ENCODE peak calls at places on chromosomes 4 and X, in seven cellular contexts. One of them, this sample, is unnamed.

GRCh38 chr4:15451866-15452765 is 17.6 kb upstream of the CC2D2A start:
- DNase-seq in suprapubic skin: peak
- DNase-seq in AG04450: peak
- DNase-seq in CD4-positive, alpha-beta T cell: no peak
- DNase-seq in OCI-LY7: no peak
- DNase-seq in endothelial cell of umbilical vein: no peak
- DNase-seq in fibroblast of mammary gland: peak
- DNase-seq in this sample: no peak

GRCh38 chrX:4622768-4623167 is 909.3 kb upstream of the PRKX start:
- DNase-seq in endothelial cell of umbilical vein: no peak
- DNase-seq in suprapubic skin: no peak
- DNase-seq in CD4-positive, alpha-beta T cell: no peak
- DNase-seq in fibroblast of mammary gland: no peak
- DNase-seq in AG04450: no peak
- DNase-seq in OCI-LY7: no peak
- DNase-seq in this sample: no peak

GRCh38 chrX:153736871-153737441 is 12.3 kb downstream of the ABCD1 start:
- DNase-seq in CD4-positive, alpha-beta T cell: no peak
- DNase-seq in AG04450: no peak
- DNase-seq in OCI-LY7: no peak
- DNase-seq in fibroblast of mammary gland: no peak
- DNase-seq in endothelial cell of umbilical vein: no peak
- DNase-seq in suprapubic skin: no peak
- DNase-seq in this sample: no peak

GRCh38 chr4:33537527-33537926 is 2706.8 kb downstream of the ARAP2 start:
- DNase-seq in suprapubic skin: no peak
- DNase-seq in fibroblast of mammary gland: no peak
- DNase-seq in endothelial cell of umbilical vein: no peak
- DNase-seq in AG04450: no peak
- DNase-seq in CD4-positive, alpha-beta T cell: no peak
- DNase-seq in OCI-LY7: no peak
- DNase-seq in this sample: no peak

GRCh38 chr4:6110681-6111353 is 89.5 kb downstream of the JAKMIP1 start:
- DNase-seq in OCI-LY7: no peak
- DNase-seq in endothelial cell of umbilical vein: no peak
- DNase-seq in suprapubic skin: no peak
- DNase-seq in AG04450: no peak
- DNase-seq in fibroblast of mammary gland: no peak
- DNase-seq in CD4-positive, alpha-beta T cell: no peak
- DNase-seq in this sample: no peak

GRCh38 chrX:153802513-153803045 is 8.1 kb downstream of the SSR4 start:
- DNase-seq in CD4-positive, alpha-beta T cell: no peak
- DNase-seq in OCI-LY7: no peak
- DNase-seq in fibroblast of mammary gland: no peak
- DNase-seq in AG04450: no peak
- DNase-seq in endothelial cell of umbilical vein: no peak
- DNase-seq in suprapubic skin: no peak
- DNase-seq in this sample: no peak

GRCh38 chr4:80423553-80424224 is 88.2 kb downstream of the CFAP299 start:
- DNase-seq in endothelial cell of umbilical vein: no peak
- DNase-seq in OCI-LY7: no peak
- DNase-seq in CD4-positive, alpha-beta T cell: no peak
- DNase-seq in suprapubic skin: no peak
- DNase-seq in AG04450: no peak
- DNase-seq in fibroblast of mammary gland: no peak
- DNase-seq in this sample: no peak

GRCh38 chrX:142238536-142238935 is 33.4 kb upstream of the MAGEC2 start:
- DNase-seq in suprapubic skin: no peak
- DNase-seq in endothelial cell of umbilical vein: no peak
- DNase-seq in AG04450: no peak
- DNase-seq in OCI-LY7: no peak
- DNase-seq in fibroblast of mammary gland: no peak
- DNase-seq in CD4-positive, alpha-beta T cell: no peak
- DNase-seq in this sample: no peak

GRCh38 chrX:115968436-115969252 is 201.9 kb upstream of the AGTR2 start:
- DNase-seq in CD4-positive, alpha-beta T cell: no peak
- DNase-seq in fibroblast of mammary gland: peak
- DNase-seq in AG04450: no peak
- DNase-seq in endothelial cell of umbilical vein: peak
- DNase-seq in suprapubic skin: no peak
- DNase-seq in OCI-LY7: no peak
- DNase-seq in this sample: no peak
- TF ChIP-seq CTCF in CD4-positive, alpha-beta T cell: no peak
- TF ChIP-seq CTCF in fibroblast of mammary gland: peak
- TF ChIP-seq CTCF in AG04450: no peak
- TF ChIP-seq CTCF in endothelial cell of umbilical vein: no peak
- TF ChIP-seq CTCF in suprapubic skin: no peak
- TF ChIP-seq CTCF in OCI-LY7: no peak
- TF ChIP-seq CTCF in this sample: peak

GRCh38 chrX:12446342-12447075 is 308.2 kb downstream of the FRMPD4 start:
- DNase-seq in suprapubic skin: no peak
- DNase-seq in CD4-positive, alpha-beta T cell: no peak
- DNase-seq in endothelial cell of umbilical vein: no peak
- DNase-seq in OCI-LY7: no peak
- DNase-seq in AG04450: no peak
- DNase-seq in fibroblast of mammary gland: peak
- DNase-seq in this sample: no peak

GRCh38 chrX:12440245-12440644 is 302.0 kb downstream of the FRMPD4 start:
- DNase-seq in AG04450: no peak
- DNase-seq in suprapubic skin: no peak
- DNase-seq in fibroblast of mammary gland: no peak
- DNase-seq in endothelial cell of umbilical vein: no peak
- DNase-seq in OCI-LY7: no peak
- DNase-seq in CD4-positive, alpha-beta T cell: no peak
- DNase-seq in this sample: no peak

GRCh38 chrX:12439396-12439795 is 301.1 kb downstream of the FRMPD4 start:
- DNase-seq in AG04450: no peak
- DNase-seq in suprapubic skin: no peak
- DNase-seq in endothelial cell of umbilical vein: peak
- DNase-seq in OCI-LY7: no peak
- DNase-seq in CD4-positive, alpha-beta T cell: no peak
- DNase-seq in fibroblast of mammary gland: no peak
- DNase-seq in this sample: no peak

GRCh38 chrX:12443534-12444098 is 305.3 kb downstream of the FRMPD4 start:
- DNase-seq in endothelial cell of umbilical vein: no peak
- DNase-seq in fibroblast of mammary gland: no peak
- DNase-seq in OCI-LY7: no peak
- DNase-seq in CD4-positive, alpha-beta T cell: no peak
- DNase-seq in suprapubic skin: no peak
- DNase-seq in AG04450: no peak
- DNase-seq in this sample: no peak

GRCh38 chrX:12441376-12442128 is 303.3 kb downstream of the FRMPD4 start:
- DNase-seq in CD4-positive, alpha-beta T cell: no peak
- DNase-seq in fibroblast of mammary gland: peak
- DNase-seq in OCI-LY7: no peak
- DNase-seq in AG04450: peak
- DNase-seq in endothelial cell of umbilical vein: no peak
- DNase-seq in suprapubic skin: no peak
- DNase-seq in this sample: no peak
- TF ChIP-seq CTCF in CD4-positive, alpha-beta T cell: no peak
- TF ChIP-seq CTCF in fibroblast of mammary gland: peak
- TF ChIP-seq CTCF in OCI-LY7: no peak
- TF ChIP-seq CTCF in AG04450: peak
- TF ChIP-seq CTCF in endothelial cell of umbilical vein: no peak
- TF ChIP-seq CTCF in suprapubic skin: no peak
- TF ChIP-seq CTCF in this sample: no peak

DNA sequence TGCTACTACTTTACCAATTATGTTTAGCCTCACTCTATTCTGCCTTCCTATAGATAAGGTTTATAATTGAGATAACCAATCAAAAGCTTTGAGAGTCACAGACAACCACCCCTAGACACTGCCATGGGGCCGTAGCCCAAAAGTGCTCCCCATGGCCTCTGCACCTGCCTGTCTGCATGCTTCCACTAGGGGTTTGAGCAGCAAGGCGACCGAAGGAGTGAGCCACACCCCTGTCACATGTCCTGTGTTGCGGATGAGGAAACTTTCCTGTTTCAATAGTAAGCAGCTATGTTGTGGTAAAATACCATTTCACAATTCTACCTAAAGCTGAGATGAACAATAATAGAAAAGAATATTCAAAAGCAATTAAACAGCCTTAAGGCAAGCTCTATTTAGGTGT is 856.0 kb upstream of the FRG1 start:
- DNase-seq in suprapubic skin: no peak
- DNase-seq in fibroblast of mammary gland: no peak
- DNase-seq in OCI-LY7: no peak
- DNase-seq in endothelial cell of umbilical vein: no peak
- DNase-seq in CD4-positive, alpha-beta T cell: no peak
- DNase-seq in AG04450: no peak
- DNase-seq in this sample: no peak
- TF ChIP-seq CTCF in suprapubic skin: no peak
- TF ChIP-seq CTCF in fibroblast of mammary gland: no peak
- TF ChIP-seq CTCF in OCI-LY7: no peak
- TF ChIP-seq CTCF in endothelial cell of umbilical vein: no peak
- TF ChIP-seq CTCF in CD4-positive, alpha-beta T cell: no peak
- TF ChIP-seq CTCF in AG04450: no peak
- TF ChIP-seq CTCF in this sample: peak

DNA sequence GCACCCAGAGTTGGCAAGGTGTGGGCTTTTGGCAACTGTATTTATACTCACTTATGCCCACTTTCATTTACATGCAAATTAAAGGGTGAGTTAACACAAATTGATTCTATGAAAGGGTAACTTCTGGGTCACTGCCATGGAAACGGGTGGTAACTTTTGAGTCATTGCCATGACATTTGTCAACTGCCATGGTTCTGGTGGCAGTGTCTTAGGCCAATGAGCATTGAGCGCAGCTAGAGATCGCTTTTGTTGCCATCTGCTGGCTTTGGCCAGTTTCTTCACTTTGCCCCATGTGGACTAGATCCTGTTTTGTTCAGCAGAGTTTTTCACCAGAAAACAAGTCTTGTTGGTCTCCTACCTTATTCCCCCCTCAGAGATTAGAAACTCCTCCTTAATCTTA is 170.8 kb upstream of the NUDT6 start:
- DNase-seq in endothelial cell of umbilical vein: no peak
- DNase-seq in fibroblast of mammary gland: no peak
- DNase-seq in CD4-positive, alpha-beta T cell: no peak
- DNase-seq in AG04450: no peak
- DNase-seq in OCI-LY7: no peak
- DNase-seq in suprapubic skin: no peak
- DNase-seq in this sample: no peak
- TF ChIP-seq CTCF in endothelial cell of umbilical vein: no peak
- TF ChIP-seq CTCF in fibroblast of mammary gland: no peak
- TF ChIP-seq CTCF in CD4-positive, alpha-beta T cell: no peak
- TF ChIP-seq CTCF in AG04450: no peak
- TF ChIP-seq CTCF in OCI-LY7: peak
- TF ChIP-seq CTCF in suprapubic skin: no peak
- TF ChIP-seq CTCF in this sample: no peak

GRCh38 chrX:48831909-48832291 is 3.5 kb downstream of the PCSK1N start:
- DNase-seq in AG04450: no peak
- DNase-seq in OCI-LY7: no peak
- DNase-seq in fibroblast of mammary gland: no peak
- DNase-seq in suprapubic skin: no peak
- DNase-seq in CD4-positive, alpha-beta T cell: no peak
- DNase-seq in endothelial cell of umbilical vein: no peak
- DNase-seq in this sample: no peak

GRCh38 chrX:48829016-48829735 is 2.9 kb downstream of the ERAS start:
- DNase-seq in AG04450: no peak
- DNase-seq in CD4-positive, alpha-beta T cell: no peak
- DNase-seq in OCI-LY7: no peak
- DNase-seq in endothelial cell of umbilical vein: no peak
- DNase-seq in suprapubic skin: no peak
- DNase-seq in fibroblast of mammary gland: no peak
- DNase-seq in this sample: no peak

GRCh38 chrX:48833531-48834138 is 1.8 kb downstream of the PCSK1N start:
- DNase-seq in OCI-LY7: no peak
- DNase-seq in fibroblast of mammary gland: no peak
- DNase-seq in AG04450: no peak
- DNase-seq in suprapubic skin: no peak
- DNase-seq in endothelial cell of umbilical vein: no peak
- DNase-seq in CD4-positive, alpha-beta T cell: no peak
- DNase-seq in this sample: no peak

GRCh38 chrX:48834383-48834709 is 1.1 kb downstream of the PCSK1N start:
- DNase-seq in OCI-LY7: peak
- DNase-seq in endothelial cell of umbilical vein: no peak
- DNase-seq in AG04450: no peak
- DNase-seq in fibroblast of mammary gland: no peak
- DNase-seq in suprapubic skin: no peak
- DNase-seq in CD4-positive, alpha-beta T cell: no peak
- DNase-seq in this sample: no peak

DNA sequence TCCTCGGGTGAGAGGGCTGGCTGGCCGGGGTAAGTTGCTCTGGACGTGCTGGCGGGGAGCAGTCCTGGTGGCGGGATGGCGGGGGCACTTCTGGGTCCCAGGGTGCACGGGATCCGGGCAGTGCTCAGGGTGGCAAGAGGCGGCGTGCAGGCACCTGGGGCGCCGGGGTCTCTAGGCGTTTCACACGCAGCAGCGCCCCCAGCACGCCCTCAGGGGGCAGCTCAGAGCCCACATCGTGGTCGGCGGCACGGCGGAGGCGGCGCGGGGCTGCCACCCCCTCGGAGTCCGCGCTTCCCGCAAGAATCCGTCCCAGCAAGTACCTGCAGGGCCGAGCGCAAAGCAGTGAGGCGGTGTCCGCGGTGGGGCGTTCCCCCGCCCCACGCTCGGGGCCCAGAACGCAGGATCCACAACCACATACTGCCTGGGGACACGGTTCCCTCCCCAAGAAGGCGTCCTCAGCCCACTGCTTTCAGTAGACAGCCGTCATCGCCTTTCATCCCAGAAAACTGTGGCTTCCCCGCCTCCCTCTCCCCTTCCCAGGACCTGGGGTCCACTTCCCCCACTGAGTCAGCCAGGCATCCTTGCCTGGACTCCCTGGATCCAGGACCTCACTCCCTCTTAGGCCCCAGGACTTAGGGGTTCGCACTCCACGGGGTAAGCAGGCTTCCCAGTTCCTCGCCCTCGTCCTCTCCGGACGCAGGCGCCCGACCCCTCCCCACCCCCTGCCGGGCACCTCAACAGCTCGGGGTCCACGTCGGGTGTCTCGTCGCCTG is 4.1 kb downstream of the PCSK1N start:
- DNase-seq in OCI-LY7: no peak
- DNase-seq in CD4-positive, alpha-beta T cell: no peak
- DNase-seq in endothelial cell of umbilical vein: no peak
- DNase-seq in fibroblast of mammary gland: no peak
- DNase-seq in AG04450: no peak
- DNase-seq in suprapubic skin: no peak
- DNase-seq in this sample: no peak
- TF ChIP-seq CTCF in OCI-LY7: no peak
- TF ChIP-seq CTCF in CD4-positive, alpha-beta T cell: no peak
- TF ChIP-seq CTCF in endothelial cell of umbilical vein: no peak
- TF ChIP-seq CTCF in fibroblast of mammary gland: no peak
- TF ChIP-seq CTCF in AG04450: no peak
- TF ChIP-seq CTCF in suprapubic skin: no peak
- TF ChIP-seq CTCF in this sample: no peak

This sample was measured in type B pancreatic cell.